ENCODE peak calls at places on chromosome 1, in eight cellular contexts. Z is tibial nerve, C is IMR-90, T is heart right ventricle, N is body of pancreas, B is astrocyte, M is OCI-LY7, P is stomach. S is an unnamed sample. For H3K4me1, the result is how much of the 10 kb centered on the place peaks cover.

GRCh38 chr1:240496356-240496755 is 115.6 kb downstream of the GREM2 start:
- DNase-seq in M (no peak), N (no peak), P (no peak), B (no peak), T (no peak), C (no peak), Z (no peak), S (no peak)

GRCh38 chr1:228141871-228142615 is 2.0 kb downstream of the GUK1 start:
- DNase-seq in T (peak), P (peak), M (peak), Z (peak), B (peak), N (no peak), C (peak), S (no peak)

GRCh38 chr1:175572932-175573871 is 170.2 kb downstream of the TNR start:
- DNase-seq in B (no peak), T (no peak), P (no peak), C (no peak), Z (no peak), M (no peak), N (peak), S (no peak)

GRCh38 chr1:16043521-16043920 is at the start of gene CLCNKB:
- DNase-seq in M (no peak), N (peak), P (peak), Z (no peak), T (no peak), C (no peak), B (no peak), S (no peak)

GRCh38 chr1:221439008-221439733 is 302.7 kb downstream of the DUSP10 start:
- DNase-seq in C (peak), B (peak), P (no peak), M (no peak), T (no peak), Z (no peak), N (no peak), S (no peak)

GRCh38 chr1:41410462-41410861 is 49.2 kb downstream of the FOXO6 start:
- DNase-seq in T (no peak), N (no peak), B (no peak), C (no peak), M (no peak), Z (no peak), P (no peak), S (no peak)

GRCh38 chr1:24472527-24473251 is 29.9 kb upstream of the RCAN3 start:
- DNase-seq in P (peak), C (no peak), B (no peak), M (no peak), Z (no peak), N (peak), T (no peak), S (no peak)

GRCh38 chr1:177983824-177984528 is 14.1 kb upstream of the SEC16B start:
- DNase-seq in C (peak), B (peak), Z (no peak), N (peak), M (no peak), P (no peak), T (no peak), S (no peak)

GRCh38 chr1:117371436-117372151 is 4.3 kb downstream of the MAN1A2 start:
- DNase-seq in M (no peak), N (no peak), P (no peak), Z (no peak), C (peak), T (no peak), B (peak), S (no peak)

GRCh38 chr1:35539824-35540261 is 17.4 kb downstream of the KIAA0319L start:
- DNase-seq in B (peak), M (no peak), Z (no peak), T (no peak), C (peak), P (no peak), N (no peak), S (no peak)
- H3K4me1 ChIP-seq in B (under half), M (under half), Z (under half), T (half or more), C (under half), P (under half), N (under half), S (under half)

GRCh38 chr1:28981170-28981569 is 66.8 kb downstream of the EPB41 start:
- DNase-seq in Z (no peak), N (no peak), T (no peak), P (no peak), C (no peak), B (no peak), M (no peak), S (no peak)

GRCh38 chr1:28984311-28984684 is 69.9 kb downstream of the EPB41 start:
- DNase-seq in B (no peak), C (no peak), P (no peak), Z (no peak), N (no peak), M (no peak), T (no peak), S (no peak)

GRCh38 chr1:28983509-28984310 is 69.3 kb downstream of the EPB41 start:
- DNase-seq in Z (no peak), T (peak), B (no peak), P (peak), C (no peak), M (no peak), N (peak), S (peak)

GRCh38 chr1:28982198-28982597 is 67.8 kb downstream of the EPB41 start:
- DNase-seq in M (no peak), T (no peak), B (no peak), N (no peak), C (no peak), Z (no peak), P (no peak), S (no peak)

DNA sequence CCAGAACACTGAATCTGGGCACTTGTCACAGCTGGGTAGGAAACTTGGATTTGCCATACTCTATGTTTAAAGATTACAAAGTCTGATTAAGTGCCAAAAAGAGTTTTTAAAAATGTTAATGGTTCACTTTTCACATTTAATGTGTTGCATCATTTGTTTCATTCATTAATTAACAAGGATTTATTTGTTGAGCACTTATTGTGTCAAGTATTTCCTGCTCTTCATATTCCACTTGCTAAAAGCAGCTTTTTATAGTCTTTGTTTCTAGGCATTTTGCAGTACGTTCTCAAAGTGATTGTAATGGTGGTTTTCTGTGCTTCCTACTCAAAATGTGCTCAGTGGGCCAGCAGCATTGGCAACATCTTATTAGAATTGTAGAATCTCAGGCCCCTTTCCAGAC is 68.7 kb downstream of the EPB41 start:
- DNase-seq in N (no peak), M (no peak), B (no peak), T (no peak), Z (no peak), C (no peak), P (no peak), S (no peak)
- H3K27ac ChIP-seq in N (peak), M (no peak), B (no peak), T (peak), Z (no peak), C (no peak), P (no peak), S (peak)

GRCh38 chr1:19466112-19466561 is 19.2 kb downstream of the CAPZB start:
- DNase-seq in B (no peak), N (no peak), C (no peak), M (no peak), T (no peak), Z (no peak), P (no peak), S (no peak)
- H3K4me1 ChIP-seq in B (under half), N (under half), C (under half), M (under half), T (half or more), Z (under half), P (half or more), S (under half)

GRCh38 chr1:209398330-209398991 is 185.1 kb upstream of the CAMK1G start:
- DNase-seq in T (no peak), M (no peak), C (peak), N (no peak), Z (peak), P (no peak), B (peak), S (no peak)
- H3K27ac ChIP-seq in T (no peak), M (no peak), C (no peak), N (no peak), Z (no peak), P (no peak), B (peak), S (no peak)

GRCh38 chr1:26057189-26057588 is 10.2 kb downstream of the TRIM63 start:
- DNase-seq in B (no peak), N (no peak), Z (no peak), P (no peak), T (no peak), C (no peak), M (no peak), S (no peak)

GRCh38 chr1:26055041-26055440 is 9.1 kb upstream of the SLC30A2 start:
- DNase-seq in M (no peak), C (no peak), Z (no peak), P (no peak), B (no peak), N (no peak), T (no peak), S (no peak)

GRCh38 chr1:26050255-26050640 is 4.3 kb upstream of the SLC30A2 start:
- DNase-seq in M (no peak), C (no peak), Z (no peak), B (no peak), P (no peak), T (no peak), N (no peak), S (no peak)

GRCh38 chr1:26058052-26058595 is 9.3 kb downstream of the TRIM63 start:
- DNase-seq in Z (no peak), B (no peak), T (no peak), N (no peak), P (no peak), C (no peak), M (no peak), S (no peak)

DNA sequence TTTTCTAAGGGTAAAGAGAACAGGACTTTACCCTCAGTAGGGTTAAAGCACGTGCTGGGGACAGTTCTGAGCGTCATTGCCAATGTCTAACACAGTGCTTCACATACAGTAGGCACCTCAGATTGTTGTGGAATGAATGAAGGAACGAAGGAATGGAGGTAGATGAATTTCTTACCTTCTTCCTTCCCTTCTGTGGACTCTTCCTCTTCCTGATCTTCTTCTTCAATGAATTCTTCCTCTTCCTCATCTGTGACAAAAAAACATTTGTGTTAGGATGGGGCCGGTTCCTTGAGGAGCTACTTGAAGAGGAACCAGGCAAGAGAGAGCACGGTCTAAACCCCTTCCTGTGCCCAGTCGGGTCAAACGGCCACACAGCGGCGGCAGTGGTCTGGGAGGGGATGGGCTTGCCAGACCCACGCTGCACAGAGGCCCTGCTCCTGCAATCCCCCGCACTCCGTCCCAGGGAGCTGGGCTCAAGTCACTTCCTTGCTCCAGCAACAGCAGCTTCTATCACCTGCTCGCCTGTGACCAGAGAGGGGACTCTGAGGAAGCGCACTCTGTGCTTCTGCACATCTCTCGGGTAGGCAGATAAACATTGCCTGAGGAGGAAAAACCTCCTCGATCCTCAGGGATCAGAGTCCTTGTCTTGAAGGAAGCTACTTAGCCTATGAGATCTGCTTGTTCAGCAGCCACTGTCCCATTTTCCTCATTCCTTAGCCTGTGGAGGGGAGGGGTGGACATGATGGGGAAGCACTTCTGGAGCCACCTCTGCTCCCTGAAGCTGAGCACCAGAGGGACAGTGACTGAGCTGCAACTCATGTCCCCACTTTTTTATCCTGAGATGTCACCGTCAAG is 8.0 kb upstream of the SLC30A2 start:
- DNase-seq in T (no peak), N (no peak), P (no peak), C (no peak), Z (no peak), M (no peak), B (no peak), S (no peak)
- H3K4me1 ChIP-seq in T (under half), N (under half), P (under half), C (under half), Z (under half), M (under half), B (under half), S (under half)

S was measured in lung.